ENCODE peak calls at places on chromosomes 12 and 14, in four cellular contexts. One of them, this sample, is unnamed.

GRCh38 chr12:130658106-130658505 is 58.0 kb downstream of the RIMBP2 start:
- DNase-seq in breast epithelium: no peak
- DNase-seq in heart left ventricle: no peak
- DNase-seq in Peyer's patch: no peak
- DNase-seq in this sample: no peak

GRCh38 chr14:93903342-93904184 is 23.6 kb upstream of the FAM181A start:
- DNase-seq in heart left ventricle: no peak
- DNase-seq in Peyer's patch: no peak
- DNase-seq in breast epithelium: no peak
- DNase-seq in this sample: no peak

GRCh38 chr14:65001758-65002157 is 15.1 kb downstream of the FNTB start:
- DNase-seq in heart left ventricle: no peak
- DNase-seq in Peyer's patch: no peak
- DNase-seq in breast epithelium: no peak
- DNase-seq in this sample: no peak

GRCh38 chr14:103727313-103728000 is 11.8 kb downstream of the ZFYVE21 start:
- DNase-seq in Peyer's patch: peak
- DNase-seq in breast epithelium: no peak
- DNase-seq in heart left ventricle: no peak
- DNase-seq in this sample: no peak

GRCh38 chr14:95234426-95234825 is 77.1 kb upstream of the DICER1 start:
- DNase-seq in heart left ventricle: no peak
- DNase-seq in Peyer's patch: no peak
- DNase-seq in breast epithelium: no peak
- DNase-seq in this sample: no peak

GRCh38 chr12:7915911-7916403 is 20.0 kb downstream of the SLC2A3 start:
- DNase-seq in heart left ventricle: no peak
- DNase-seq in Peyer's patch: no peak
- DNase-seq in breast epithelium: no peak
- DNase-seq in this sample: no peak

GRCh38 chr14:28661171-28661772 is 105.3 kb upstream of the FOXG1 start:
- DNase-seq in Peyer's patch: no peak
- DNase-seq in breast epithelium: no peak
- DNase-seq in heart left ventricle: no peak
- DNase-seq in this sample: no peak

GRCh38 chr12:31518680-31519227 is 72.2 kb downstream of the DENND5B start:
- DNase-seq in heart left ventricle: peak
- DNase-seq in Peyer's patch: no peak
- DNase-seq in breast epithelium: no peak
- DNase-seq in this sample: peak

GRCh38 chr14:55071870-55072640 is 20.6 kb downstream of the MAPK1IP1L start:
- DNase-seq in Peyer's patch: no peak
- DNase-seq in breast epithelium: peak
- DNase-seq in heart left ventricle: peak
- DNase-seq in this sample: peak

GRCh38 chr12:73106296-73106695 is 834.1 kb downstream of the TRHDE start:
- DNase-seq in heart left ventricle: no peak
- DNase-seq in Peyer's patch: no peak
- DNase-seq in breast epithelium: no peak
- DNase-seq in this sample: no peak

GRCh38 chr12:11837318-11837934 is 188.0 kb downstream of the ETV6 start:
- DNase-seq in Peyer's patch: no peak
- DNase-seq in heart left ventricle: no peak
- DNase-seq in breast epithelium: peak
- DNase-seq in this sample: no peak

GRCh38 chr12:107670999-107671643 is 14.5 kb upstream of the PWP1 start:
- DNase-seq in Peyer's patch: no peak
- DNase-seq in breast epithelium: no peak
- DNase-seq in heart left ventricle: no peak
- DNase-seq in this sample: no peak

GRCh38 chr12:46364777-46365580 is 7.6 kb downstream of the SLC38A2 start:
- DNase-seq in heart left ventricle: peak
- DNase-seq in Peyer's patch: no peak
- DNase-seq in breast epithelium: no peak
- DNase-seq in this sample: peak

GRCh38 chr14:101019541-101019940 is 116.0 kb upstream of the RTL1 start:
- DNase-seq in breast epithelium: peak
- DNase-seq in Peyer's patch: peak
- DNase-seq in heart left ventricle: no peak
- DNase-seq in this sample: no peak

GRCh38 chr14:95619785-95620417 is 66.3 kb upstream of the TCL1B start:
- DNase-seq in heart left ventricle: no peak
- DNase-seq in breast epithelium: no peak
- DNase-seq in Peyer's patch: no peak
- DNase-seq in this sample: no peak

GRCh38 chr14:61280092-61280525 is 1.0 kb downstream of the TMEM30B start:
- DNase-seq in breast epithelium: no peak
- DNase-seq in heart left ventricle: no peak
- DNase-seq in Peyer's patch: peak
- DNase-seq in this sample: no peak

GRCh38 chr12:402127-402456 is 648 bp downstream of the CCDC77 start:
- DNase-seq in heart left ventricle: no peak
- DNase-seq in breast epithelium: no peak
- DNase-seq in Peyer's patch: no peak
- DNase-seq in this sample: no peak

GRCh38 chr12:70719672-70720420 is 82.6 kb upstream of the PTPRB start:
- DNase-seq in heart left ventricle: peak
- DNase-seq in breast epithelium: no peak
- DNase-seq in Peyer's patch: peak
- DNase-seq in this sample: peak

GRCh38 chr12:69553626-69554248 is 31.5 kb upstream of the CCT2 start:
- DNase-seq in heart left ventricle: peak
- DNase-seq in Peyer's patch: no peak
- DNase-seq in breast epithelium: peak
- DNase-seq in this sample: no peak

GRCh38 chr12:48165089-48166031 is 8.0 kb upstream of the ASB8 start:
- DNase-seq in Peyer's patch: no peak
- DNase-seq in heart left ventricle: peak
- DNase-seq in breast epithelium: no peak
- DNase-seq in this sample: no peak

GRCh38 chr12:57889541-57889989 is 43.0 kb upstream of the CTDSP2 start:
- DNase-seq in breast epithelium: no peak
- DNase-seq in Peyer's patch: no peak
- DNase-seq in heart left ventricle: peak
- DNase-seq in this sample: peak
- TF ChIP-seq POLR2A in breast epithelium: no peak
- TF ChIP-seq POLR2A in Peyer's patch: no peak
- TF ChIP-seq POLR2A in heart left ventricle: peak
- TF ChIP-seq POLR2A in this sample: peak

GRCh38 chr12:58888131-58888783 is 32.0 kb downstream of the LRIG3 start:
- DNase-seq in breast epithelium: peak
- DNase-seq in heart left ventricle: peak
- DNase-seq in Peyer's patch: no peak
- DNase-seq in this sample: peak
- H3K27ac ChIP-seq in breast epithelium: peak
- H3K27ac ChIP-seq in heart left ventricle: no peak
- H3K27ac ChIP-seq in Peyer's patch: no peak
- H3K27ac ChIP-seq in this sample: no peak

GRCh38 chr14:74619672-74620131 is 7.7 kb upstream of the LTBP2 start:
- DNase-seq in breast epithelium: peak
- DNase-seq in heart left ventricle: peak
- DNase-seq in Peyer's patch: peak
- DNase-seq in this sample: peak
- TF ChIP-seq POLR2A in breast epithelium: no peak
- TF ChIP-seq POLR2A in heart left ventricle: no peak
- TF ChIP-seq POLR2A in Peyer's patch: no peak
- TF ChIP-seq POLR2A in this sample: no peak

DNA sequence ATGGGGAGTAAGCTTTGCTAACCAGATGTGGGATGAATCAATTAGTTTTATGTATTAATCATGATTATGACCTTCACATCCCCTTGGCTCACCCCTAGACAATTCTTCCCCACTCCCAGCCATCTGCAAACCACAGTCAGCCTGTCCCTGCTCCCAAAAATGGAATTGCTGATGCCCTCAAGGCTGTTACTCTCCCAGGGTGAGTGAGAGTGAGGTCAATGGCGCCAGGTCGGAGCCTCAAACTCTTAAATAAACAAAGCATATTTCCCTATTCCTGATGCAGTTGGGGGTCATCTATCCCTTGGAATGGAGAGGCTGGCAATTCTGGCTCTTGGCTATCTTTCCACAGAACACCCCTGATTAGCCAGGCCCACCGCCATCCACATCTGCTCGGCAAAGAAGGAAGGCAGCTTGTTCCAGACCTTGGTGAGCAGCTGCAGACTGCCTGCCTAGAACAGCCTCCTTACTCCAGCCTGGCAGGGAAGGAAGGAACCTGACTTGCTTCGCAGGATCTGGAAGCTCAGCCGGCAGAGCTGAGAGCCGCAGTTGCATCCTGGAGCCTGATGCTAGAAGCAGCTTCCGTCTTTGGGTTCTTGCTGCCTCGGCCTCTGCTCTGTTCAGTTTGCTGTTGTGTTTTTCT is 57.0 kb downstream of the SMUG1 start:
- DNase-seq in breast epithelium: no peak
- DNase-seq in Peyer's patch: no peak
- DNase-seq in heart left ventricle: no peak
- DNase-seq in this sample: no peak
- H3K27ac ChIP-seq in breast epithelium: no peak
- H3K27ac ChIP-seq in Peyer's patch: no peak
- H3K27ac ChIP-seq in heart left ventricle: no peak
- H3K27ac ChIP-seq in this sample: no peak

GRCh38 chr12:119685375-119685774 is 17.4 kb downstream of the PRKAB1 start:
- DNase-seq in breast epithelium: no peak
- DNase-seq in Peyer's patch: no peak
- DNase-seq in heart left ventricle: no peak
- DNase-seq in this sample: no peak
- TF ChIP-seq POLR2A in breast epithelium: no peak
- TF ChIP-seq POLR2A in Peyer's patch: no peak
- TF ChIP-seq POLR2A in heart left ventricle: no peak
- TF ChIP-seq POLR2A in this sample: no peak

DNA sequence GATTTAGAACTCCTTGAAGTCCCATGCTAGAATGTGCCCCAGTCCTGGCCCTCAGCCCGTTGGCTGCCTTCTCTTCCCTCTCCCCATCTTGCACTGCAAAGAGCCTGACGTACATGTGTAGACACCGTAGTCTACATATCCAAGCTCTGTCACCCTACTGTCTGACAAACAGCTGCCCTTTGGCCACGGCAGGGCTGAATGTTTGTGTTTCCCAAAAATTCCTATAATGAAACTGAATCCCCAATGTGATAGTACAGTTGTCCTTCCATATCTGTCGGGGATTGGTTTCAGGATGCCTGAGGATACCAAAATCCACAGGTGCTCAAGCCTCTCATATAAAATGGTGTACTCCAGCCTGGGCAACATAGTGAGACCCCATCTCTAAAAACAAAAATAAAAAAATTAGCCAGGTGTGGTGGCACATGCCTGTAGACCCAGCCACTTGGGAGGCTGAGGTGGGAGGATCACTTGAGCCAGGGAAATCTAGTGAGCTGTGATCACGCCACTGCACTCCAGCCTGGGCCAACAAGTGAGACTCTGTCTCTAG is 12.3 kb upstream of the TFCP2 start:
- DNase-seq in Peyer's patch: no peak
- DNase-seq in heart left ventricle: no peak
- DNase-seq in breast epithelium: no peak
- DNase-seq in this sample: no peak
- H3K27ac ChIP-seq in Peyer's patch: no peak
- H3K27ac ChIP-seq in heart left ventricle: no peak
- H3K27ac ChIP-seq in breast epithelium: no peak
- H3K27ac ChIP-seq in this sample: no peak

GRCh38 chr12:25959069-25959961 is 833 bp downstream of the RASSF8 start:
- DNase-seq in breast epithelium: peak
- DNase-seq in heart left ventricle: peak
- DNase-seq in Peyer's patch: peak
- DNase-seq in this sample: peak
- TF ChIP-seq POLR2A in breast epithelium: no peak
- TF ChIP-seq POLR2A in heart left ventricle: no peak
- TF ChIP-seq POLR2A in Peyer's patch: no peak
- TF ChIP-seq POLR2A in this sample: peak

DNA sequence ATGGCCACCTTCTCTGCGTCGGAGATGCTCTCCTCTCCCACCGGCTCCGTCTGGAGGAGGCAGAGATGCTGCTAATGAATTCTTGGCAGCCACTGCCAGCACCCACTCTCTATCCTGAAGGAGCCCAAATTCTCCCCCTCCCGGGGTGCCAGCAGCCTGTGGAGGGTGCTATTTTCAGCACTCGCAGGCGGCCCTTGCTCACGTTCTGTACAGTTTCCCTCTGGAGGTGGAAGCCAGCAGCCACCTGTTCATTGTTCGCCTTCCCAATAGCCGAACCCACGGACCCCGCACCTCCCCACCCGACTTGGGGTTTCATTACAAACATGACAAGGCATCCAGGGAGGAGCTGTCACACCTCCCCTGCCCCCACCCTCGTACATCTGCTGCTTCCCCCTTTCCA is 27.8 kb downstream of the SNRNP35 start:
- DNase-seq in heart left ventricle: no peak
- DNase-seq in Peyer's patch: no peak
- DNase-seq in breast epithelium: no peak
- DNase-seq in this sample: no peak
- H3K27ac ChIP-seq in heart left ventricle: no peak
- H3K27ac ChIP-seq in Peyer's patch: no peak
- H3K27ac ChIP-seq in breast epithelium: no peak
- H3K27ac ChIP-seq in this sample: no peak

DNA sequence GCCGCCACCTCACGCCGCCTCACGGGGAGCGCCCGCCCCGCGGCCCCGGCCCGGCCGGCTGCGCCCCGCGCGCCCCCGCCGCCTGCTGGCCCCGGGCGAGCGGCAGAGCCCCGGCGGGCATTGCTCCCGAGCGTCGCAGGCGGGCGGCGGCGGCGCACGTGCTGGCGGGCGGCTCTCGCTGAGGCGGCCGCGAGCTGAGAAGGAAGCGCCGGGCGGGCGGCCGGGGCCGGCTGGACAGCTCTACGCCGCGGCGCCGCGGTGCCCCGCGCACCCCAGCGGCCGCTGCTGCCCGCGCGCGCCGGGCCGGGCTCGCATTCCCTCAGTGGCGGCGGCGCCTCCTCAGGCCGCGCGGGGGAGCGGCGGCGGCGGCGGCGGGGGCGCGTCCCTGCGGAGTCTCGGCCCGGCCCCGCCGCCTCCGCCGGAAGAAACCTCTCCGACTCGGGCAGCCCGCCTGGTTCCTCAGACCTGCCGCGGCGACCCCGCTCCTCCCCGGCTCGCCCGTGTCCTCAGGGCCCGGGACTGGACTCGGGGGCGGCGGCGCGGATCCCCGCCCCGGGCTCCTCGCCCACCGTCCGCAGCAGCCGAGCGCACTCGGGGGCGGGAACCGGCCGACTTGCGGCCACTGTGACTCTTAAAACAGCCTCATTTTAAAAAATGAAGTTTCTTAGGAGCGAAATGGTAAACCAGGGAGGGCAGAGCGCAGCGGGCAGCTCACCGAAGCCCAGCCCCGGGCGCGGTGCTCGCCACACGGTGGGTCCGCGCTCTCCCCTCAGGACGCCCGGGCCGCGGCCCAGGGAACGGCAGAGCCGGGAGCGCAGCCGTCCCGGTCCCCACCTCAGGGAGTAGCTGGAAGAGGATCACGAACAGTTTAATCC is at the start of gene PITPNM2:
- DNase-seq in breast epithelium: no peak
- DNase-seq in Peyer's patch: peak
- DNase-seq in heart left ventricle: peak
- DNase-seq in this sample: peak
- TF ChIP-seq POLR2A in breast epithelium: no peak
- TF ChIP-seq POLR2A in Peyer's patch: no peak
- TF ChIP-seq POLR2A in heart left ventricle: no peak
- TF ChIP-seq POLR2A in this sample: no peak

This sample was measured in uterus.